ENCODE peak calls at places on chromosomes 12 and 14, in four cellular contexts. O is OCI-LY7, J is HL-60, N is sigmoid colon. G is an unnamed sample.

GRCh38 chr14:74299061-74299545 is 3.6 kb downstream of the ABCD4 start:
- DNase-seq in O (no peak), J (no peak), N (no peak), G (no peak)

GRCh38 chr12:109934026-109934425 is 34.0 kb downstream of the TCHP start:
- DNase-seq in O (peak; percentile 32), J (no peak), N (no peak), G (no peak)

GRCh38 chr12:53090105-53090504 is 7.4 kb upstream of the IGFBP6 start:
- DNase-seq in O (no peak), J (no peak), N (peak; percentile 33), G (no peak)

GRCh38 chr14:99968931-99969330 is 96.3 kb upstream of the EVL start:
- DNase-seq in O (no peak), J (no peak), N (no peak), G (no peak)

GRCh38 chr14:92994942-92995341 is 72.0 kb downstream of the CHGA start:
- DNase-seq in O (no peak), J (no peak), N (no peak), G (no peak)

GRCh38 chr14:105136401-105137322 is 31.9 kb downstream of the JAG2 start:
- DNase-seq in O (no peak), J (no peak), N (peak; percentile 57), G (no peak)

GRCh38 chr14:54169254-54169924 is 212.8 kb upstream of the BMP4 start:
- DNase-seq in O (no peak), J (no peak), N (no peak), G (no peak)

GRCh38 chr12:87469295-87469694 is 559.9 kb downstream of the C12orf50 start:
- DNase-seq in O (no peak), J (no peak), N (no peak), G (no peak)

GRCh38 chr14:45065540-45065939 is 18.4 kb upstream of the PRPF39 start:
- DNase-seq in O (no peak), J (no peak), N (no peak), G (no peak)

GRCh38 chr12:132640936-132641335 is 22.4 kb downstream of the P2RX2 start:
- DNase-seq in O (no peak), J (no peak), N (no peak), G (no peak)

GRCh38 chr12:44369967-44370366 is 506.1 kb downstream of the NELL2 start:
- DNase-seq in O (no peak), J (no peak), N (no peak), G (no peak)

DNA sequence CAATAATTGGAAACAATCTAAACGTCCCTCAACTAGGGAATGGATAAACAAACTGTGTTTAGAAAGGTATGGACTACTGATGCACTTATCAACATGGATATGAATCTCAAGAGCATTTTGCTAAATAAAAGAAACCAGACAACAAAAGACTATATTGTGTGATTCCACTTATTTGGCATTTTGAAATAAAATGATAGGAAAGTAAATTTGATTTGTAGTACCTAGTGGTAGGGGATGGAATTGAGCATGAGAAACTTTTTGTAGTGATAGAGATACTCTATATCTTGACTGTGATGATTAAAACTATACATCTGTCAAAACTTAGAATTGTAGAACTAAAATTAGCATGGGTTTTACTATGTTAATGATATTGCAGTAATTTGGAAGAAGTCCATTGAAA is 87.1 kb downstream of the ARID2 start:
- DNase-seq in O (no peak), J (no peak), N (no peak), G (no peak)
- TF ChIP-seq CTCF in O (no peak), J (no peak), N (no peak), G (no peak)

GRCh38 chr12:91618281-91618680 is 435.7 kb upstream of the DCN start:
- DNase-seq in O (no peak), J (no peak), N (no peak), G (no peak)
- TF ChIP-seq CTCF in O (no peak), J (no peak), N (no peak), G (no peak)

GRCh38 chr12:125755512-125755911 is 690.3 kb downstream of the AACS start:
- DNase-seq in O (no peak), J (no peak), N (no peak), G (no peak)
- TF ChIP-seq CTCF in O (no peak), J (no peak), N (no peak), G (no peak)

GRCh38 chr12:72075401-72075800 is 136.8 kb downstream of the TPH2 start:
- DNase-seq in O (no peak), J (no peak), N (no peak), G (no peak)

GRCh38 chr12:72074956-72075355 is 136.3 kb downstream of the TPH2 start:
- DNase-seq in O (no peak), J (no peak), N (no peak), G (no peak)

GRCh38 chr12:72076558-72076915 is 137.9 kb downstream of the TPH2 start:
- DNase-seq in O (no peak), J (no peak), N (no peak), G (no peak)

GRCh38 chr12:72075891-72076557 is 137.4 kb downstream of the TPH2 start:
- DNase-seq in O (no peak), J (no peak), N (no peak), G (no peak)

DNA sequence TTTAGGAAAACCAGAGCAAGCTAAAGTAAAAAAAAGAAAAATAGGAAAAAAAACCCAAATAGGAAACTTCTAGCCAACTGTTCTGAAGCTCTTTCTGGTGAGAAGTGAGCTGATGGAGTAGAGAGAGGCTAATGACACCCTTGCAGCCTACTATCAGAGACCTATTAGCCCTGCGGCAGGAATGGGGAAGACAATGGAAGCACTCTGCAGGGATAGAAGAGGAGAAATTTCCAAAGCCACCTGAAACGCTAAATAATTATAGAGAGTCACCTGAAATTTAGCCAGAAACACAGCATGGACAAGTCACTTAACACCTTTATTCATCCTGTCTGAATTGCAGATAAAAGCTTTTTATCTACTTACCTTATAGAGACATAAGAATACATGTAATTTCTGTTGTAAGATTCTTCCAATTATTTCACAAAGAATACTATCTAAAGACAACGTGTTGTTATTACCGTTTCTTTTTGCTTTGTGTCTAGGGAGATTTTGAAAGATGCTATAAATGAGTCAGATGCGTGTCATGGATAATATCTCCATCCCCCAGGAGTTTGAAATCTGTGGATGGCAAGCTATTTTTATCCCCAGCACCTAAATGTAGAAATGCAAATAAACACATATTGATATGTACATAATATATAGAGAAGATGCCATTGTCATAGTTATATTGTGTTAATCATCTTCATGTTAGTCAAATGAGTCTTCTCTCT is 138.6 kb downstream of the TPH2 start:
- DNase-seq in O (no peak), J (no peak), N (no peak), G (no peak)
- TF ChIP-seq CTCF in O (no peak), J (no peak), N (no peak), G (no peak)

GRCh38 chr14:49550284-49551184 is 35.6 kb downstream of the RPS29 start:
- DNase-seq in O (peak; percentile 7), J (no peak), N (no peak), G (no peak)
- TF ChIP-seq CTCF in O (peak; percentile 57), J (no peak), N (no peak), G (peak; percentile 65)

DNA sequence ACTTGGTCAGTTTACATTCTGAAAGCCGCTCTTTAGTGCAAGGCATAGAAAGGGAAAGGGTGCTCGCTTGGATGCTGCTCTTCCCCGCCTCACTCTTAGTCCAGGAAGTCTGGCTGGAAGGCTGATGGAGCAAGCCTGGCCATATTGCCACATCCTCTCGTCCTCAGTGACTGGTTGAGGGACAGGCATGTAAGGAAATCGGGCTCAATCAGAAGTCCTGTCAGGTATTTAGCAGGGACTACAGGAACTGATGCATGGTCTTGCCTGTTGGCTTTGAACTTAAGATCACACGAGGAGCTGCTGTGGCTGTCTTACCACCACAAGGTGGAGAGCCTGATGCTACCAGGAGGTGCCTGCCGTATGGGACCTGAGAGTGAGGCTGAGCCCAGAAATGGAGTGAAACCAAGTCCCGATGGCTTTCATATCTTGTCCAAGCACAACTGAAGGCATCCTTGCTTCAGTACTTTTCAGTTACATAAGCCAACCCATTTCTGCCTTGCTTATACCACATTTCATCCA is 10.7 kb upstream of the C12orf75 start:
- DNase-seq in O (peak; percentile 73), J (no peak), N (no peak), G (no peak)
- TF ChIP-seq CTCF in O (peak; percentile 69), J (no peak), N (no peak), G (no peak)

DNA sequence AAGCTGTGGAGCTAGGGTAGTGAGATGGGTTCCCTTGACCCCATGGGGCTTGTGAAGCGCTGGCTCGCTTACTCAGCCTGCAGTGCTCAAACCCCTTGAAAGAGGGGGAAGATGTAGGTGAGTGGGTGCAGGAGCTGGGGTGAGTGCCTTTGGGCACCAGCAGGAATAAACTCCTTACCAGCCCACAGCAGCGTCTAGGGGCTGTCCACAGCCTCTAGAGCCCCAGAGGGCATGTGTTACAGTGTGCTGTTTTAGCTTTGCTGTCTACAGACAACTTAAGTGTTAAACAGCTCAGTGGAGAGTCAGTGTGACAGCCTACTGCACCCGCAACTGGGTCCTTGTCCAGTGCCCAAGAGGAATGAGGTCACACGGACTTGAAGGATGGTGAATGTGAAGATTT is 48.0 kb downstream of the TSPAN8 start:
- DNase-seq in O (no peak), J (no peak), N (no peak), G (no peak)
- TF ChIP-seq CTCF in O (no peak), J (no peak), N (no peak), G (no peak)

DNA sequence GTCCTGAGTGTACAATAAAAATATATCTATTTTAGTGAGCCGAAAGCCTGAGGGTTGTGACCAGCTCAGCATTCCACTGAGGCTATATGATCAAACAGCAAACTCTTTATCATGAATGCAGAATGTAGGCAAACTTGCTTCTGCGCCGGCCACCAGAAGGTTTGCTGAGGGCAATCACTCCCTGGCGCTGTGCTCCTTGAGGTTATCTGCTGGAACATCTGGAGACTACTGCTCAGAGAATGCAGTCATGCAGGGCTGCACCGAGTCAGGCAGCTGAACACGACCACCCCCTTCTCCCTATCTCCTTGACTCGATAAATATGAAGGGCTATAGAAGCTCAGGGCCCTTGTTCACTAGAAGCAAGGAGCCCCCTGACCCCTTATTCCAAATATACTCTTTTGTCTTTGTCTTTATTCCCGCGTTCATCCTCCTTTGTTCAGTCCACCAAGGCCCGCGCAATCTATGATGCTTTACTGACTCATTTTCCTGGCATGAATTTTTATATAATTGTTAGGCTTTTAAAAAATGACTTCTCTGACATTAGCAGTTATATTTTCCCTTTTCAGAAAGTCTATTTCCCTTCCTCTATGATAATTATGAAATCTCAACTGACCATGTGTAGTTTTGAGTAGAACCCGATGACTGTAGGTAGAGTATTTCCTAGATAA is 1089.3 kb downstream of the SLC16A7 start:
- DNase-seq in O (peak; percentile 3), J (no peak), N (no peak), G (no peak)
- TF ChIP-seq CTCF in O (peak; percentile 64), J (no peak), N (no peak), G (peak; percentile 24)

GRCh38 chr12:94266796-94267529 is 118.6 kb downstream of the PLXNC1 start:
- DNase-seq in O (no peak), J (peak; percentile 46), N (no peak), G (no peak)
- TF ChIP-seq CTCF in O (no peak), J (no peak), N (no peak), G (no peak)

GRCh38 chr14:24135834-24136683 is at the start of gene PSME1:
- DNase-seq in O (peak; percentile 93), J (peak; percentile 91), N (peak; percentile 97), G (peak; percentile 90)
- TF ChIP-seq CTCF in O (no peak), J (no peak), N (no peak), G (no peak)

G was measured in D721Med.